ENCODE peak calls at places on chromosomes 6 and 20, in nine cellular contexts. J is COR-L47; P is HTR-8/SVneo; W is choroid plexus epithelial cell; I is HL-60; Y is stimulated activated effector memory CD8-positive, alpha-beta T cell treated with anti-CD3 and anti-CD28 coated beads, Interleukin-12 subunit alpha, Interleukin-12 subunit beta, amount 100 ng/mL, for 72 hours; V is GM03348; X is anterior cingulate cortex; F is HFF-Myc. D is an unnamed sample.

GRCh38 chr20:4512891-4513550 is 208.7 kb upstream of the PRND start:
- DNase-seq in J (no peak), P (peak), W (peak), I (no peak), Y (no peak), V (peak), X (no peak), F (peak), D (no peak)

GRCh38 chr20:9570612-9571011 is 56.2 kb downstream of the LAMP5 start:
- DNase-seq in J (no peak), P (no peak), W (no peak), I (no peak), Y (no peak), V (no peak), X (no peak), F (no peak), D (no peak)

GRCh38 chr6:20691185-20691584 is 156.9 kb downstream of the CDKAL1 start:
- DNase-seq in J (no peak), P (no peak), W (no peak), I (no peak), Y (no peak), V (no peak), X (no peak), F (no peak), D (no peak)

GRCh38 chr20:43409041-43409913 is 48.4 kb upstream of the SRSF6 start:
- DNase-seq in J (no peak), P (peak), W (peak), I (peak), Y (no peak), V (peak), X (no peak), F (peak), D (no peak)

GRCh38 chr20:60431349-60431748 is 473.1 kb downstream of the CDH26 start:
- DNase-seq in J (no peak), P (no peak), W (no peak), I (no peak), Y (no peak), V (no peak), X (no peak), F (no peak), D (no peak)

GRCh38 chr6:13711384-13711725 is 280 bp downstream of the RANBP9 start:
- DNase-seq in J (no peak), P (no peak), W (no peak), I (peak), Y (no peak), V (no peak), X (peak), F (no peak), D (no peak)

GRCh38 chr6:40328376-40328987 is 258.7 kb downstream of the LRFN2 start:
- DNase-seq in J (peak), P (peak), W (no peak), I (no peak), Y (peak), V (no peak), X (no peak), F (no peak), D (no peak)

GRCh38 chr6:30915591-30915946 is 1.5 kb downstream of the VARS2 start:
- DNase-seq in J (peak), P (peak), W (peak), I (peak), Y (peak), V (peak), X (peak), F (peak), D (peak)

GRCh38 chr6:4987427-4987826 is 16.4 kb downstream of the RPP40 start:
- DNase-seq in J (no peak), P (no peak), W (no peak), I (no peak), Y (no peak), V (no peak), X (no peak), F (no peak), D (no peak)

GRCh38 chr6:144582939-144583613 is 297.9 kb downstream of the UTRN start:
- DNase-seq in J (no peak), P (no peak), W (peak), I (peak), Y (peak), V (peak), X (no peak), F (no peak), D (peak)

GRCh38 chr6:33577106-33577535 is 3.0 kb downstream of the BAK1 start:
- DNase-seq in J (no peak), P (no peak), W (no peak), I (peak), Y (no peak), V (no peak), X (no peak), F (no peak), D (no peak)

GRCh38 chr6:32137454-32137853 is 7.4 kb upstream of the FKBPL start:
- DNase-seq in J (no peak), P (no peak), W (no peak), I (no peak), Y (no peak), V (no peak), X (no peak), F (no peak), D (no peak)

GRCh38 chr6:149899486-149899885 is 1.6 kb upstream of the RAET1E start:
- DNase-seq in J (no peak), P (no peak), W (no peak), I (no peak), Y (no peak), V (no peak), X (no peak), F (no peak), D (no peak)

GRCh38 chr6:56637640-56638039 is 5.0 kb downstream of the DST start:
- DNase-seq in J (peak), P (peak), W (peak), I (no peak), Y (no peak), V (peak), X (no peak), F (peak), D (peak)